ENCODE peak calls at places on chromosomes 13 and 19, in five cellular contexts. One of them, this sample, is unnamed.

GRCh38 chr13:75687145-75687763 is 51.1 kb downstream of the LMO7 start:
- DNase-seq in amniotic epithelial cell: peak
- DNase-seq in HuH-7.5: peak
- DNase-seq in H9: no peak
- DNase-seq in AG08395: peak
- DNase-seq in this sample: no peak

GRCh38 chr19:32671883-32672282 is 3.1 kb downstream of the ANKRD27 start:
- DNase-seq in AG08395: no peak
- DNase-seq in amniotic epithelial cell: peak
- DNase-seq in H9: no peak
- DNase-seq in HuH-7.5: no peak
- DNase-seq in this sample: no peak

GRCh38 chr13:34793301-34793700 is 148.8 kb upstream of the NBEA start:
- DNase-seq in amniotic epithelial cell: no peak
- DNase-seq in AG08395: no peak
- DNase-seq in H9: no peak
- DNase-seq in HuH-7.5: no peak
- DNase-seq in this sample: no peak

GRCh38 chr19:48417436-48417835 is 24.0 kb downstream of the GRIN2D start:
- DNase-seq in AG08395: no peak
- DNase-seq in HuH-7.5: no peak
- DNase-seq in H9: no peak
- DNase-seq in amniotic epithelial cell: no peak
- DNase-seq in this sample: no peak

GRCh38 chr13:100637380-100637779 is 37.2 kb downstream of the TMTC4 start:
- DNase-seq in AG08395: no peak
- DNase-seq in HuH-7.5: no peak
- DNase-seq in H9: no peak
- DNase-seq in amniotic epithelial cell: no peak
- DNase-seq in this sample: no peak

GRCh38 chr13:91144054-91144453 is 203.4 kb upstream of the MIR17HG start:
- DNase-seq in amniotic epithelial cell: peak
- DNase-seq in HuH-7.5: no peak
- DNase-seq in H9: no peak
- DNase-seq in AG08395: no peak
- DNase-seq in this sample: no peak

GRCh38 chr19:33392341-33393285 is 19.1 kb downstream of the CEBPG start:
- DNase-seq in H9: no peak
- DNase-seq in HuH-7.5: peak
- DNase-seq in amniotic epithelial cell: no peak
- DNase-seq in AG08395: no peak
- DNase-seq in this sample: no peak

GRCh38 chr19:33699754-33700407 is 78.1 kb downstream of the CHST8 start:
- DNase-seq in HuH-7.5: no peak
- DNase-seq in H9: no peak
- DNase-seq in amniotic epithelial cell: no peak
- DNase-seq in AG08395: no peak
- DNase-seq in this sample: no peak

GRCh38 chr19:791605-792360 is 5.5 kb upstream of the PTBP1 start:
- DNase-seq in HuH-7.5: no peak
- DNase-seq in amniotic epithelial cell: peak
- DNase-seq in H9: peak
- DNase-seq in AG08395: no peak
- DNase-seq in this sample: no peak

GRCh38 chr19:47427241-47428176 is 8.2 kb upstream of the MEIS3 start:
- DNase-seq in HuH-7.5: peak
- DNase-seq in H9: peak
- DNase-seq in amniotic epithelial cell: no peak
- DNase-seq in AG08395: peak
- DNase-seq in this sample: peak

GRCh38 chr19:33437351-33438015 is 64.0 kb downstream of the CEBPG start:
- DNase-seq in HuH-7.5: no peak
- DNase-seq in AG08395: no peak
- DNase-seq in H9: no peak
- DNase-seq in amniotic epithelial cell: no peak
- DNase-seq in this sample: no peak

GRCh38 chr13:86085890-86086289 is 286.7 kb upstream of the SLITRK6 start:
- DNase-seq in amniotic epithelial cell: no peak
- DNase-seq in HuH-7.5: no peak
- DNase-seq in H9: no peak
- DNase-seq in AG08395: no peak
- DNase-seq in this sample: no peak

GRCh38 chr19:7547153-7547552 is 11.6 kb downstream of the PNPLA6 start:
- DNase-seq in amniotic epithelial cell: no peak
- DNase-seq in H9: no peak
- DNase-seq in AG08395: no peak
- DNase-seq in HuH-7.5: no peak
- DNase-seq in this sample: no peak

GRCh38 chr19:33905937-33906577 is 109.4 kb downstream of the KCTD15 start:
- DNase-seq in amniotic epithelial cell: no peak
- DNase-seq in H9: peak
- DNase-seq in HuH-7.5: no peak
- DNase-seq in AG08395: peak
- DNase-seq in this sample: peak

GRCh38 chr13:92833071-92833470 is 393.5 kb upstream of the GPC6 start:
- DNase-seq in AG08395: no peak
- DNase-seq in H9: no peak
- DNase-seq in HuH-7.5: no peak
- DNase-seq in amniotic epithelial cell: peak
- DNase-seq in this sample: no peak

GRCh38 chr19:57850553-57851017 is 926 bp downstream of the ZNF587 start:
- DNase-seq in HuH-7.5: peak
- DNase-seq in AG08395: peak
- DNase-seq in amniotic epithelial cell: peak
- DNase-seq in H9: peak
- DNase-seq in this sample: no peak

GRCh38 chr13:113743366-113744195 is 15.4 kb upstream of the TMEM255B start:
- DNase-seq in amniotic epithelial cell: no peak
- DNase-seq in AG08395: no peak
- DNase-seq in H9: no peak
- DNase-seq in HuH-7.5: no peak
- DNase-seq in this sample: no peak

GRCh38 chr19:8212212-8212611 is 3.0 kb downstream of the CERS4 start:
- DNase-seq in AG08395: no peak
- DNase-seq in amniotic epithelial cell: no peak
- DNase-seq in H9: no peak
- DNase-seq in HuH-7.5: no peak
- DNase-seq in this sample: no peak

GRCh38 chr13:97275775-97276501 is 53.8 kb downstream of the MBNL2 start:
- DNase-seq in HuH-7.5: no peak
- DNase-seq in H9: no peak
- DNase-seq in AG08395: no peak
- DNase-seq in amniotic epithelial cell: no peak
- DNase-seq in this sample: no peak

GRCh38 chr13:32537580-32538233 is 888 bp downstream of the N4BP2L2 start:
- DNase-seq in AG08395: no peak
- DNase-seq in H9: peak
- DNase-seq in HuH-7.5: no peak
- DNase-seq in amniotic epithelial cell: peak
- DNase-seq in this sample: no peak

GRCh38 chr13:38265135-38265497 is 84.5 kb upstream of the UFM1 start:
- DNase-seq in H9: no peak
- DNase-seq in AG08395: no peak
- DNase-seq in HuH-7.5: no peak
- DNase-seq in amniotic epithelial cell: no peak
- DNase-seq in this sample: no peak

GRCh38 chr13:31431722-31432137 is 232.0 kb downstream of the B3GLCT start:
- DNase-seq in H9: peak
- DNase-seq in AG08395: peak
- DNase-seq in amniotic epithelial cell: peak
- DNase-seq in HuH-7.5: peak
- DNase-seq in this sample: peak

GRCh38 chr19:19745496-19746285 is 12.8 kb upstream of the ZNF14 start:
- DNase-seq in amniotic epithelial cell: no peak
- DNase-seq in H9: no peak
- DNase-seq in HuH-7.5: no peak
- DNase-seq in AG08395: no peak
- DNase-seq in this sample: no peak

GRCh38 chr19:4051175-4052101 is 15.3 kb downstream of the ZBTB7A start:
- DNase-seq in amniotic epithelial cell: peak
- DNase-seq in AG08395: peak
- DNase-seq in H9: no peak
- DNase-seq in HuH-7.5: no peak
- DNase-seq in this sample: peak

GRCh38 chr13:49759503-49759902 is 33.0 kb downstream of the KPNA3 start:
- DNase-seq in AG08395: no peak
- DNase-seq in amniotic epithelial cell: no peak
- DNase-seq in HuH-7.5: no peak
- DNase-seq in H9: no peak
- DNase-seq in this sample: no peak

GRCh38 chr19:13215572-13216380 is 65.6 kb downstream of the IER2 start:
- DNase-seq in HuH-7.5: no peak
- DNase-seq in AG08395: no peak
- DNase-seq in amniotic epithelial cell: no peak
- DNase-seq in H9: no peak
- DNase-seq in this sample: no peak

GRCh38 chr19:31530781-31531180 is 181.5 kb upstream of the TSHZ3 start:
- DNase-seq in HuH-7.5: no peak
- DNase-seq in amniotic epithelial cell: no peak
- DNase-seq in H9: no peak
- DNase-seq in AG08395: no peak
- DNase-seq in this sample: no peak

GRCh38 chr19:44745386-44745831 is 3.1 kb upstream of the BCL3 start:
- DNase-seq in AG08395: peak
- DNase-seq in HuH-7.5: no peak
- DNase-seq in amniotic epithelial cell: peak
- DNase-seq in H9: peak
- DNase-seq in this sample: peak

GRCh38 chr19:56377105-56377924 is 16.0 kb downstream of the ZNF582 start:
- DNase-seq in H9: no peak
- DNase-seq in HuH-7.5: no peak
- DNase-seq in amniotic epithelial cell: peak
- DNase-seq in AG08395: no peak
- DNase-seq in this sample: no peak

GRCh38 chr13:95644611-95645052 is at the start of gene DZIP1:
- DNase-seq in HuH-7.5: no peak
- DNase-seq in AG08395: peak
- DNase-seq in H9: peak
- DNase-seq in amniotic epithelial cell: peak
- DNase-seq in this sample: peak

GRCh38 chr19:32646556-32646955 is 28.4 kb downstream of the ANKRD27 start:
- DNase-seq in amniotic epithelial cell: no peak
- DNase-seq in AG08395: no peak
- DNase-seq in H9: no peak
- DNase-seq in HuH-7.5: no peak
- DNase-seq in this sample: no peak

GRCh38 chr19:38875656-38876345 is 2.3 kb downstream of the RINL start:
- DNase-seq in HuH-7.5: no peak
- DNase-seq in amniotic epithelial cell: no peak
- DNase-seq in H9: no peak
- DNase-seq in AG08395: no peak
- DNase-seq in this sample: no peak

GRCh38 chr13:64505511-64505910 is 2724.6 kb downstream of the PCDH9 start:
- DNase-seq in H9: no peak
- DNase-seq in HuH-7.5: no peak
- DNase-seq in amniotic epithelial cell: peak
- DNase-seq in AG08395: peak
- DNase-seq in this sample: no peak

GRCh38 chr13:75788494-75788991 is 152.4 kb downstream of the LMO7 start:
- DNase-seq in AG08395: peak
- DNase-seq in HuH-7.5: no peak
- DNase-seq in H9: no peak
- DNase-seq in amniotic epithelial cell: peak
- DNase-seq in this sample: peak

GRCh38 chr13:23510544-23510916 is 59.7 kb upstream of the TNFRSF19 start:
- DNase-seq in AG08395: peak
- DNase-seq in HuH-7.5: no peak
- DNase-seq in H9: no peak
- DNase-seq in amniotic epithelial cell: peak
- DNase-seq in this sample: no peak

GRCh38 chr13:32535748-32536147 is 2.8 kb downstream of the N4BP2L2 start:
- DNase-seq in H9: no peak
- DNase-seq in amniotic epithelial cell: no peak
- DNase-seq in HuH-7.5: no peak
- DNase-seq in AG08395: no peak
- DNase-seq in this sample: no peak

GRCh38 chr19:49861541-49862410 is 5.6 kb downstream of the PNKP start:
- DNase-seq in amniotic epithelial cell: no peak
- DNase-seq in H9: peak
- DNase-seq in HuH-7.5: no peak
- DNase-seq in AG08395: no peak
- DNase-seq in this sample: no peak

GRCh38 chr13:107275312-107275711 is 707.4 kb upstream of the ARGLU1 start:
- DNase-seq in HuH-7.5: no peak
- DNase-seq in AG08395: no peak
- DNase-seq in amniotic epithelial cell: no peak
- DNase-seq in H9: no peak
- DNase-seq in this sample: no peak

GRCh38 chr13:113084943-113085540 is 20.5 kb upstream of the F7 start:
- DNase-seq in amniotic epithelial cell: no peak
- DNase-seq in AG08395: no peak
- DNase-seq in H9: no peak
- DNase-seq in HuH-7.5: no peak
- DNase-seq in this sample: no peak